ENCODE peak calls at places on chromosomes 13 and 19, in six cellular contexts. One of them, this sample, is unnamed.

GRCh38 chr19:27745978-27746542 is 1466.9 kb downstream of the UQCRFS1 start:
- DNase-seq in psoas muscle: no peak
- DNase-seq in dorsolateral prefrontal cortex: no peak
- DNase-seq in tibial nerve: no peak
- DNase-seq in ascending aorta: peak
- DNase-seq in suprapubic skin: peak
- DNase-seq in this sample: no peak

GRCh38 chr13:95573226-95573625 is 20.7 kb downstream of the CLDN10 start:
- DNase-seq in suprapubic skin: no peak
- DNase-seq in tibial nerve: no peak
- DNase-seq in dorsolateral prefrontal cortex: no peak
- DNase-seq in ascending aorta: no peak
- DNase-seq in psoas muscle: no peak
- DNase-seq in this sample: no peak

GRCh38 chr13:96771501-96772367 is 222.5 kb downstream of the OXGR1 start:
- DNase-seq in tibial nerve: no peak
- DNase-seq in psoas muscle: no peak
- DNase-seq in suprapubic skin: no peak
- DNase-seq in dorsolateral prefrontal cortex: no peak
- DNase-seq in ascending aorta: no peak
- DNase-seq in this sample: no peak

GRCh38 chr19:13356686-13357280 is 149.5 kb downstream of the CACNA1A start:
- DNase-seq in dorsolateral prefrontal cortex: no peak
- DNase-seq in suprapubic skin: no peak
- DNase-seq in tibial nerve: no peak
- DNase-seq in psoas muscle: no peak
- DNase-seq in ascending aorta: no peak
- DNase-seq in this sample: no peak

GRCh38 chr19:14197882-14198281 is 8.1 kb downstream of the ADGRL1 start:
- DNase-seq in dorsolateral prefrontal cortex: no peak
- DNase-seq in tibial nerve: no peak
- DNase-seq in suprapubic skin: no peak
- DNase-seq in ascending aorta: no peak
- DNase-seq in psoas muscle: no peak
- DNase-seq in this sample: no peak

GRCh38 chr19:48806818-48807589 is 3.8 kb downstream of the BCAT2 start:
- DNase-seq in dorsolateral prefrontal cortex: peak
- DNase-seq in tibial nerve: no peak
- DNase-seq in psoas muscle: no peak
- DNase-seq in suprapubic skin: no peak
- DNase-seq in ascending aorta: no peak
- DNase-seq in this sample: no peak

GRCh38 chr19:3923096-3923758 is 9.6 kb upstream of the NMRK2 start:
- DNase-seq in tibial nerve: no peak
- DNase-seq in dorsolateral prefrontal cortex: no peak
- DNase-seq in ascending aorta: no peak
- DNase-seq in psoas muscle: no peak
- DNase-seq in suprapubic skin: no peak
- DNase-seq in this sample: no peak

GRCh38 chr13:112840472-112841302 is 128.3 kb upstream of the MCF2L start:
- DNase-seq in suprapubic skin: no peak
- DNase-seq in psoas muscle: no peak
- DNase-seq in dorsolateral prefrontal cortex: no peak
- DNase-seq in tibial nerve: no peak
- DNase-seq in ascending aorta: no peak
- DNase-seq in this sample: no peak

GRCh38 chr19:11058246-11059030 is 30.8 kb upstream of the LDLR start:
- DNase-seq in tibial nerve: no peak
- DNase-seq in dorsolateral prefrontal cortex: no peak
- DNase-seq in psoas muscle: no peak
- DNase-seq in suprapubic skin: no peak
- DNase-seq in ascending aorta: no peak
- DNase-seq in this sample: no peak

GRCh38 chr19:50909240-50910070 is 1.7 kb downstream of the KLK4 start:
- DNase-seq in ascending aorta: no peak
- DNase-seq in dorsolateral prefrontal cortex: no peak
- DNase-seq in tibial nerve: peak
- DNase-seq in psoas muscle: peak
- DNase-seq in suprapubic skin: no peak
- DNase-seq in this sample: no peak

GRCh38 chr19:15210323-15210774 is 9.6 kb upstream of the NOTCH3 start:
- DNase-seq in dorsolateral prefrontal cortex: no peak
- DNase-seq in suprapubic skin: no peak
- DNase-seq in tibial nerve: peak
- DNase-seq in ascending aorta: peak
- DNase-seq in psoas muscle: peak
- DNase-seq in this sample: no peak

GRCh38 chr13:46739447-46740125 is 57.4 kb downstream of the ESD start:
- DNase-seq in psoas muscle: no peak
- DNase-seq in dorsolateral prefrontal cortex: no peak
- DNase-seq in tibial nerve: no peak
- DNase-seq in suprapubic skin: no peak
- DNase-seq in ascending aorta: no peak
- DNase-seq in this sample: no peak

GRCh38 chr19:3801412-3802096 is 15.4 kb upstream of the MATK start:
- DNase-seq in psoas muscle: no peak
- DNase-seq in tibial nerve: no peak
- DNase-seq in suprapubic skin: no peak
- DNase-seq in dorsolateral prefrontal cortex: peak
- DNase-seq in ascending aorta: no peak
- DNase-seq in this sample: peak

GRCh38 chr19:20359933-20360720 is 193.1 kb downstream of the ZNF486 start:
- DNase-seq in suprapubic skin: no peak
- DNase-seq in dorsolateral prefrontal cortex: peak
- DNase-seq in ascending aorta: no peak
- DNase-seq in tibial nerve: no peak
- DNase-seq in psoas muscle: no peak
- DNase-seq in this sample: no peak

GRCh38 chr13:99916366-99917103 is 55.0 kb downstream of the ZIC5 start:
- DNase-seq in suprapubic skin: no peak
- DNase-seq in psoas muscle: no peak
- DNase-seq in tibial nerve: peak
- DNase-seq in dorsolateral prefrontal cortex: no peak
- DNase-seq in ascending aorta: no peak
- DNase-seq in this sample: peak

GRCh38 chr19:8430650-8431049 is 14.1 kb upstream of the HNRNPM start:
- DNase-seq in ascending aorta: no peak
- DNase-seq in dorsolateral prefrontal cortex: no peak
- DNase-seq in tibial nerve: no peak
- DNase-seq in suprapubic skin: no peak
- DNase-seq in psoas muscle: no peak
- DNase-seq in this sample: no peak

GRCh38 chr13:73715114-73715909 is 418.9 kb downstream of the KLF12 start:
- DNase-seq in dorsolateral prefrontal cortex: no peak
- DNase-seq in ascending aorta: no peak
- DNase-seq in suprapubic skin: no peak
- DNase-seq in tibial nerve: no peak
- DNase-seq in psoas muscle: no peak
- DNase-seq in this sample: peak

GRCh38 chr19:38658462-38659306 is 11.2 kb downstream of the ACTN4 start:
- DNase-seq in suprapubic skin: no peak
- DNase-seq in tibial nerve: no peak
- DNase-seq in ascending aorta: peak
- DNase-seq in psoas muscle: no peak
- DNase-seq in dorsolateral prefrontal cortex: no peak
- DNase-seq in this sample: no peak
- H3K27ac ChIP-seq in suprapubic skin: peak
- H3K27ac ChIP-seq in tibial nerve: peak
- H3K27ac ChIP-seq in ascending aorta: peak
- H3K27ac ChIP-seq in psoas muscle: peak
- H3K27ac ChIP-seq in dorsolateral prefrontal cortex: peak
- H3K27ac ChIP-seq in this sample: no peak

GRCh38 chr19:39416152-39416551 is 3.7 kb downstream of the PLEKHG2 start:
- DNase-seq in psoas muscle: no peak
- DNase-seq in ascending aorta: no peak
- DNase-seq in dorsolateral prefrontal cortex: no peak
- DNase-seq in suprapubic skin: no peak
- DNase-seq in tibial nerve: no peak
- DNase-seq in this sample: no peak
- H3K27ac ChIP-seq in psoas muscle: no peak
- H3K27ac ChIP-seq in ascending aorta: peak
- H3K27ac ChIP-seq in dorsolateral prefrontal cortex: no peak
- H3K27ac ChIP-seq in suprapubic skin: no peak
- H3K27ac ChIP-seq in tibial nerve: peak
- H3K27ac ChIP-seq in this sample: no peak

GRCh38 chr13:106261450-106261849 is 274.0 kb downstream of the EFNB2 start:
- DNase-seq in ascending aorta: no peak
- DNase-seq in dorsolateral prefrontal cortex: no peak
- DNase-seq in psoas muscle: no peak
- DNase-seq in suprapubic skin: no peak
- DNase-seq in tibial nerve: no peak
- DNase-seq in this sample: no peak
- H3K27ac ChIP-seq in ascending aorta: no peak
- H3K27ac ChIP-seq in dorsolateral prefrontal cortex: no peak
- H3K27ac ChIP-seq in psoas muscle: no peak
- H3K27ac ChIP-seq in suprapubic skin: no peak
- H3K27ac ChIP-seq in tibial nerve: no peak
- H3K27ac ChIP-seq in this sample: no peak

DNA sequence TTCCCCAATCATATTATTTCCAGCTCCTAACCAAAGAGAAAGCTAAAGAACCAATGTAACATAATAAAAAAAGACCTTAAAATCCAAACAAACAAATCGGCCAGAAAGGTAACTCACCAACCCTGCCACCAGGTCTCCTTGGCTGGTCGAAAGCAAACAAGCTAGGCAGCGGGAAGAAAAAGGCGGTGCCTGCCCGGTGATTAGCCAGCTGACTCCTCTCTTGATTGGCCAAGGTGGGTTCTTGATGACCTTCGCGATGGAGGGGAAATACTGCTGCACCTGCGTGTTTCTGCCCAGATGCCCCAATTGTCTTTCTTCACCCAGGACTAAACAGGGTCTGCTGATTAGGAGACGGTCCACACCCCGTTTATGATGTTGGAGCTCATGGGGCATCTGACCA is at the start of gene NLRP11:
- DNase-seq in psoas muscle: no peak
- DNase-seq in suprapubic skin: no peak
- DNase-seq in ascending aorta: no peak
- DNase-seq in tibial nerve: no peak
- DNase-seq in dorsolateral prefrontal cortex: no peak
- DNase-seq in this sample: no peak
- H3K27ac ChIP-seq in psoas muscle: no peak
- H3K27ac ChIP-seq in suprapubic skin: no peak
- H3K27ac ChIP-seq in ascending aorta: no peak
- H3K27ac ChIP-seq in tibial nerve: no peak
- H3K27ac ChIP-seq in dorsolateral prefrontal cortex: no peak
- H3K27ac ChIP-seq in this sample: no peak

DNA sequence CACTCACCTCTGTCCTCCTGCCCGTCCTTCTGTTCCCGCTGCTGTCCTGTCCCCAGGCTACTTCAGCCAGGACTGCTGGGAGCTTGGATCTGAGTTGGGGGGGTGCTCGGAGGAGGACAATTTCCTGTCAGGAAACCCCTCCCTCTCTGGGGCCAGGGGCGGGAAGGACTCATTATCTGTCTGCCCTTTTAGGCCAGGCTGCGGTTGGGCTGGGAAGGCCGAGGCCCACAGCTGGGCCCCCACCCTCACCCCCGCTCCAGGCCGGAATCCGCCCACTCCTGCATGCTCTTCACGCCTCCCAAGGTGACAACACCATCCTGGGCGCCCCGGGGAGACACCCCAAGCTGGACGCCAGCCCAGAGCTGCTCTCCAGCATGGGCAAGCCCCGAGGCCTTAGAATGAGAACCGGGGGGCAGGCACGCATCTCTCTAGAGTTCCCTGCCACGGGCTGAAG is at the start of gene EXOC3L2:
- DNase-seq in ascending aorta: no peak
- DNase-seq in tibial nerve: no peak
- DNase-seq in suprapubic skin: no peak
- DNase-seq in psoas muscle: no peak
- DNase-seq in dorsolateral prefrontal cortex: no peak
- DNase-seq in this sample: no peak
- H3K27ac ChIP-seq in ascending aorta: no peak
- H3K27ac ChIP-seq in tibial nerve: no peak
- H3K27ac ChIP-seq in suprapubic skin: no peak
- H3K27ac ChIP-seq in psoas muscle: no peak
- H3K27ac ChIP-seq in dorsolateral prefrontal cortex: no peak
- H3K27ac ChIP-seq in this sample: no peak

DNA sequence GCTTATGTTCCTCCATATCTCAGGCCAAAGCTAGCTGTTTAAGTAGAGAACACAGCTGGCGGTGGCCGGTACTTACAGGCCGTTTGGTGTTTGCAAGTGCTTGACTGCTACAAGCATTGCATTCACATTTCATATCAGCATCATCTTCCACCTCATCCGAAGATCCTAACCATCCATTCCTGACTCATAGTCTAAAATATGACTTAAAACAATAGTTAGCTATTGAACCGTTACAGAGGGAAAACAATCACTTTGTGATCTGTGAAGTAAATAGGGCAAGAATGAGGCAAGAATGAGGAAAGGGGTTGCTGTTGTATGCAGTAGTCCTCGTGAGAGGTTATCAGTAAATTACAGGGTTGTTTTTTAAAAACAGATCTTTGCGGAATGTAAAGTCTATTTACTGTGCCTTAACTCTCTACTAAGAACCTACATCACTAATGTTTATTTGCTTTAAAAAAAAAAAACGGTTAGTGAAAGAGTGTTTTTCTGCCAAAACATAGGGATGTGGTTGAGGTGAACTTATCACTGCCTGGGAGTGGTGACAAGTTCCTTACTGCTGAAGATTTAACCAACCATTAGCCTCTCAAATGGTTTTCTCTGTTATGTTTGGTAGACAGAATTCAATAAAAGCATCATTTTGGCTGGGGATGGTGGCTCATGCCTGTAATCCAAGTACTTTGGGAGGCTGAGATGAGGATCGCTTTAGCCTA is 21.6 kb upstream of the WDR88 start:
- DNase-seq in dorsolateral prefrontal cortex: no peak
- DNase-seq in ascending aorta: no peak
- DNase-seq in suprapubic skin: no peak
- DNase-seq in tibial nerve: no peak
- DNase-seq in psoas muscle: no peak
- DNase-seq in this sample: no peak
- H3K27ac ChIP-seq in dorsolateral prefrontal cortex: no peak
- H3K27ac ChIP-seq in ascending aorta: no peak
- H3K27ac ChIP-seq in suprapubic skin: no peak
- H3K27ac ChIP-seq in tibial nerve: no peak
- H3K27ac ChIP-seq in psoas muscle: no peak
- H3K27ac ChIP-seq in this sample: no peak